ENCODE peak calls at places on chromosomes 3 and 15, in seven cellular contexts. Q, K, X, Y, L, B and D are unnamed samples.

GRCh38 chr3:135576786-135577185 is 388.7 kb upstream of the PPP2R3A start:
- DNase-seq in Q (no peak), K (no peak), X (no peak), Y (no peak), L (no peak), B (no peak), D (no peak)

GRCh38 chr3:152285509-152285908 is 16.8 kb downstream of the MBNL1 start:
- DNase-seq in Q (no peak), K (no peak), X (no peak), Y (no peak), L (no peak), B (no peak), D (no peak)

GRCh38 chr3:194176274-194176991 is 40.5 kb downstream of the HES1 start:
- DNase-seq in Q (no peak), K (peak; percentile 60), X (peak; percentile 56), Y (no peak), L (no peak), B (no peak), D (peak; percentile 28)

GRCh38 chr3:175965036-175965435 is 1105.9 kb downstream of the NAALADL2 start:
- DNase-seq in Q (no peak), K (no peak), X (no peak), Y (no peak), L (no peak), B (no peak), D (no peak)

GRCh38 chr3:25410703-25411102 is 17.4 kb upstream of the RARB start:
- DNase-seq in Q (no peak), K (no peak), X (no peak), Y (no peak), L (no peak), B (peak; percentile 18), D (no peak)

GRCh38 chr15:99249270-99249817 is at the start of gene TTC23:
- DNase-seq in Q (peak; percentile 85), K (peak; percentile 76), X (peak; percentile 48), Y (no peak), L (peak; percentile 20), B (peak; percentile 65), D (peak; percentile 92)

GRCh38 chr3:156790141-156790540 is 36.0 kb upstream of the LEKR1 start:
- DNase-seq in Q (no peak), K (no peak), X (no peak), Y (no peak), L (no peak), B (no peak), D (no peak)

GRCh38 chr15:58742424-58743160 is 6.9 kb downstream of the ADAM10 start:
- DNase-seq in Q (no peak), K (no peak), X (no peak), Y (no peak), L (no peak), B (peak; percentile 70), D (peak; percentile 83)

GRCh38 chr3:88003115-88003755 is 55.6 kb downstream of the CGGBP1 start:
- DNase-seq in Q (peak; percentile 50), K (peak; percentile 76), X (no peak), Y (no peak), L (peak; percentile 60), B (peak; percentile 32), D (peak; percentile 64)

GRCh38 chr15:48677821-48678220 is 32.3 kb upstream of the FBN1 start:
- DNase-seq in Q (no peak), K (no peak), X (no peak), Y (no peak), L (no peak), B (no peak), D (no peak)

GRCh38 chr15:48672206-48672605 is 26.7 kb upstream of the FBN1 start:
- DNase-seq in Q (no peak), K (no peak), X (no peak), Y (no peak), L (no peak), B (no peak), D (peak; percentile 17)

GRCh38 chr15:48674876-48675275 is 29.4 kb upstream of the FBN1 start:
- DNase-seq in Q (no peak), K (no peak), X (no peak), Y (no peak), L (no peak), B (no peak), D (no peak)

GRCh38 chr15:48678851-48679250 is 33.3 kb upstream of the FBN1 start:
- DNase-seq in Q (no peak), K (no peak), X (no peak), Y (no peak), L (no peak), B (no peak), D (no peak)

DNA sequence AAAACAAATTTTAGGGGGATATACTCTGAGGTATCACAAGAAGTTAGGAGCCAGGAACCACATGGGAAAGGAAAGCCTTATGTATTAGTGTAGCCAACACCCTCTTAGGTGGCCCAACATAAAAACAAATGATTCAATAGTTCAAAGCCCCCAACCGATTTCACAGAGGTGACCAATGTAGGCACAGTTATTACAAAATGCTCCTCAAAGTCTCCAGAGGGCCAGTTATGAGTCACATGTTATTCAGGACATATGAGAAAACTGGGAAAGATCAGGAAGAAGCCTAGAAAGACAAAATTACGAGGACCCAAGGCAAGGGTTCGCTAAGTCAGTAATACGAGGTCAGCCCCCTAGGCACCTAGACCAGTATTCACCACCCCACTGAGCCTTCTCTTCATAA is 29.9 kb upstream of the FBN1 start:
- DNase-seq in Q (no peak), K (no peak), X (no peak), Y (no peak), L (no peak), B (no peak), D (no peak)
- TF ChIP-seq EZH2 in Q (no peak), K (no peak), X (no peak), Y (no peak), L (no peak), B (no peak), D (no peak)

GRCh38 chr3:72275296-72275820 is 490.4 kb upstream of the PROK2 start:
- DNase-seq in Q (no peak), K (no peak), X (no peak), Y (no peak), L (no peak), B (no peak), D (no peak)

GRCh38 chr3:72274511-72275295 is 489.8 kb upstream of the PROK2 start:
- DNase-seq in Q (no peak), K (no peak), X (no peak), Y (no peak), L (no peak), B (no peak), D (no peak)

GRCh38 chr3:72272356-72272755 is 487.4 kb upstream of the PROK2 start:
- DNase-seq in Q (no peak), K (no peak), X (no peak), Y (no peak), L (no peak), B (no peak), D (no peak)

GRCh38 chr3:72271923-72272322 is 487.0 kb upstream of the PROK2 start:
- DNase-seq in Q (no peak), K (no peak), X (no peak), Y (no peak), L (peak; percentile 31), B (no peak), D (no peak)

GRCh38 chr3:72273615-72274014 is 488.7 kb upstream of the PROK2 start:
- DNase-seq in Q (no peak), K (peak; percentile 73), X (no peak), Y (no peak), L (no peak), B (no peak), D (no peak)
- H3K4me2 ChIP-seq in Q (no peak overlapping the region), K (no peak overlapping the region), X (no peak overlapping the region), Y (no peak overlapping the region), L (no peak overlapping the region), B (no peak overlapping the region), D (no peak overlapping the region)

DNA sequence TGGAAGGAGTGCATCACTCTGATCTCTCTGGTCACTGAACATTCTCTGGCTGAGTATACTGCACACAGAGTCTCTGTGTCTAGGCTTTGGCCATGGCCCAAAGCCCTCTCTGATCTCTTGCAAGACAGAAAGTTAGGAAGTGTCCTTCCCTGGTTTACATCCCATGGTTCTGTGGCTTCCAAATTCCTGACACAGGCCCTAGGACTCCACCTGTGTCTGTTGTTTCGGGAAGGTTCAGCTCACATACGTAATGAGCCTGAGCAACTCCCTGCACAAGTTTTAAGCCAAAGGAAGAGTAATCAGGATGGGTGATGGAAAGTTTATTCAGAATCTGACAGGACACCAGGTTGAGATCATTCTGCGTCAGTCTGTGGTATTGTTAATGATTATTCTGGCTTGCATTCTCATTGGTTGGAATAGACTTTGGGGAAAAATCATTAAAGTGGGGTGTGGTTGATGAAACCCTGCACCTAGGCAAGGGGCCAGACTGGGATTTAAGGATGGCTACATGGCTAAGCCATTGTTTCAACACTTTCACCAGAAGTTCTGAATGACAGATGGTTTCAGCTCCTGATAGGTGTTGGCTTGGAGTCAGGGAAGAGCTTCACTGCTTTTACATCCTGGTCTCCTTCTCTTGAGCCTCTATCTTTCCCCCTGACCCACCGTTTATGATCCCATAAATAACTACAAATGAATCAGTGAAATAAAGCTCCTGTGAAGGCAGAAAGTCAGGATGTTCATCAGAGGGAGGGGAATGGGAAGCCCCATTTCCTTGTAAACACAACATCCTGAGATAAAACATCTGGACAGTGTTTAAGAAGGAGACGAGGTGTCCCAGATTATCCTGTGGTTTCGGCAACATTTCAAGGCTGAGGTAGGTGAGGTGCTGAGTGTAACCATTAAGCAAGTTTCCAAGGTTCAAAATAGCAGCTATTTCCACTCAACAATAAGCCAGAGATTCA is 14.1 kb downstream of the LCMT2 start:
- DNase-seq in Q (no peak), K (no peak), X (no peak), Y (no peak), L (no peak), B (no peak), D (no peak)
- TF ChIP-seq POLR2AphosphoS5 in Q (no peak), K (no peak), X (no peak), Y (no peak), L (no peak), B (no peak), D (no peak)

GRCh38 chr3:11157406-11157805 is 3.1 kb downstream of the HRH1 start:
- DNase-seq in Q (no peak), K (no peak), X (no peak), Y (no peak), L (no peak), B (no peak), D (no peak)

GRCh38 chr3:11155341-11156025 is 1.2 kb downstream of the HRH1 start:
- DNase-seq in Q (peak; percentile 47), K (peak; percentile 73), X (peak; percentile 76), Y (no peak), L (peak; percentile 49), B (peak; percentile 24), D (peak; percentile 84)

GRCh38 chr3:11154953-11155325 is 646 bp downstream of the HRH1 start:
- DNase-seq in Q (no peak), K (peak; percentile 60), X (peak; percentile 56), Y (no peak), L (no peak), B (no peak), D (no peak)

GRCh38 chr3:11156026-11156410 is 1.7 kb downstream of the HRH1 start:
- DNase-seq in Q (no peak), K (no peak), X (no peak), Y (no peak), L (no peak), B (no peak), D (no peak)

GRCh38 chr3:11154036-11154952 is at the start of gene HRH1:
- DNase-seq in Q (no peak), K (peak; percentile 49), X (peak; percentile 60), Y (no peak), L (no peak), B (no peak), D (peak; percentile 45)
- TF ChIP-seq EZH2 in Q (no peak), K (peak; percentile 63), X (peak; percentile 45), Y (no peak), L (no peak), B (no peak), D (no peak)